ENCODE peak calls at places on chromosomes 4 and X, in seven cellular contexts. M is GM12864, J is heart left ventricle, Z is adipocyte, Y is A549, F is AG04450, L is right lobe of liver. E is an unnamed sample.

GRCh38 chrX:117973175-117974075 is 143.2 kb downstream of the KLHL13 start:
- DNase-seq in F (no peak), Z (peak; percentile 20), Y (no peak), M (no peak), L (no peak), J (no peak), E (peak; percentile 39)

GRCh38 chr4:77930154-77930553 is 67.5 kb downstream of the MRPL1 start:
- DNase-seq in L (no peak), M (no peak), J (no peak), Z (no peak), F (no peak), Y (no peak), E (no peak)

GRCh38 chrX:40975951-40976350 is 109.3 kb upstream of the USP9X start:
- DNase-seq in F (no peak), M (no peak), J (no peak), Z (no peak), Y (no peak), L (no peak), E (no peak)

GRCh38 chrX:39846460-39846859 is 251.3 kb downstream of the BCOR start:
- DNase-seq in J (no peak), M (no peak), Z (no peak), L (no peak), Y (no peak), F (no peak), E (no peak)

GRCh38 chr4:17316566-17316965 is 195.3 kb downstream of the QDPR start:
- DNase-seq in M (no peak), L (no peak), J (no peak), Y (no peak), F (peak; percentile 13), Z (peak; percentile 75), E (no peak)

GRCh38 chr4:143587703-143588102 is 74.2 kb downstream of the SMARCA5 start:
- DNase-seq in Y (peak; percentile 10), Z (peak; percentile 23), L (no peak), F (no peak), J (no peak), M (no peak), E (no peak)

GRCh38 chr4:37365888-37366287 is 121.3 kb downstream of the NWD2 start:
- DNase-seq in Z (no peak), M (no peak), L (no peak), Y (no peak), J (no peak), F (no peak), E (no peak)

GRCh38 chr4:115128037-115128436 is 14.6 kb upstream of the NDST4 start:
- DNase-seq in Z (no peak), J (no peak), L (no peak), F (no peak), M (no peak), Y (no peak), E (no peak)

GRCh38 chr4:155582971-155583437 is 83.6 kb upstream of the GUCY1A1 start:
- DNase-seq in L (no peak), Y (no peak), F (peak; percentile 44), J (no peak), M (no peak), Z (peak; percentile 68), E (no peak)

GRCh38 chr4:139933541-139933940 is 220.4 kb downstream of the MAML3 start:
- DNase-seq in Y (peak; percentile 48), J (no peak), L (no peak), Z (no peak), F (no peak), M (no peak), E (peak; percentile 66)

GRCh38 chrX:132114607-132115006 is 13.2 kb downstream of the FRMD7 start:
- DNase-seq in L (no peak), Z (no peak), M (no peak), F (no peak), J (no peak), Y (no peak), E (no peak)

GRCh38 chr4:17098401-17098800 is 200.0 kb upstream of the LDB2 start:
- DNase-seq in L (no peak), M (no peak), F (no peak), Z (no peak), Y (no peak), J (no peak), E (no peak)

GRCh38 chr4:94409947-94410346 is 41.8 kb upstream of the PDLIM5 start:
- DNase-seq in Y (no peak), M (no peak), J (no peak), F (no peak), Z (peak; percentile 17), L (no peak), E (no peak)

GRCh38 chrX:119757979-119758681 is at the start of gene SOWAHD:
- DNase-seq in Z (peak; percentile 66), J (peak; percentile 40), F (no peak), L (peak; percentile 64), Y (peak; percentile 21), M (no peak), E (peak; percentile 33)

GRCh38 chr4:6360385-6360784 is 90.7 kb downstream of the WFS1 start:
- DNase-seq in M (no peak), J (no peak), F (no peak), L (peak; percentile 38), Y (no peak), Z (no peak), E (peak; percentile 59)

GRCh38 chr4:173519130-173520101 is 10.6 kb downstream of the HAND2 start:
- DNase-seq in L (no peak), Z (no peak), F (no peak), J (peak; percentile 69), Y (no peak), M (no peak), E (peak; percentile 89)

GRCh38 chr4:147388016-147388415 is 92.9 kb upstream of the EDNRA start:
- DNase-seq in L (no peak), M (no peak), Z (no peak), J (no peak), F (no peak), Y (no peak), E (no peak)

GRCh38 chr4:99436976-99437655 is 2.0 kb upstream of the ADH7 start:
- DNase-seq in L (no peak), M (no peak), J (no peak), F (no peak), Z (no peak), Y (no peak), E (no peak)

GRCh38 chrX:142576615-142577014 is 371.5 kb upstream of the MAGEC2 start:
- DNase-seq in M (no peak), J (no peak), F (no peak), Z (no peak), Y (no peak), L (peak; percentile 59), E (no peak)

GRCh38 chr4:5456296-5456845 is 252.0 kb downstream of the EVC2 start:
- DNase-seq in L (no peak), F (no peak), J (no peak), M (no peak), Y (no peak), Z (no peak), E (no peak)

GRCh38 chr4:100872811-100873210 is 355.0 kb upstream of the EMCN start:
- DNase-seq in Y (no peak), J (no peak), Z (no peak), L (no peak), F (no peak), M (no peak), E (no peak)

GRCh38 chr4:52640808-52641595 is 18.1 kb downstream of the USP46 start:
- DNase-seq in Y (no peak), Z (peak; percentile 55), M (no peak), L (no peak), F (no peak), J (no peak), E (no peak)

GRCh38 chr4:123415977-123416376 is 19.4 kb downstream of the SPRY1 start:
- DNase-seq in Z (peak; percentile 74), Y (no peak), F (no peak), J (no peak), L (no peak), M (no peak), E (no peak)

GRCh38 chrX:12610079-12610478 is 181.1 kb upstream of the PRPS2 start:
- DNase-seq in L (no peak), Y (no peak), J (no peak), M (no peak), Z (no peak), F (peak; percentile 6), E (no peak)

GRCh38 chrX:7941390-7942042 is 14.3 kb upstream of the PNPLA4 start:
- DNase-seq in M (no peak), Z (peak; percentile 26), L (no peak), J (no peak), F (no peak), Y (peak; percentile 11), E (no peak)

GRCh38 chr4:169414913-169415312 is 144.2 kb upstream of the SH3RF1 start:
- DNase-seq in J (no peak), Z (no peak), M (no peak), L (no peak), Y (no peak), F (no peak), E (no peak)

GRCh38 chrX:51144828-51145442 is 187.7 kb upstream of the NUDT10 start:
- DNase-seq in J (no peak), M (no peak), L (no peak), F (no peak), Y (peak; percentile 40), Z (peak; percentile 30), E (peak; percentile 44)

DNA sequence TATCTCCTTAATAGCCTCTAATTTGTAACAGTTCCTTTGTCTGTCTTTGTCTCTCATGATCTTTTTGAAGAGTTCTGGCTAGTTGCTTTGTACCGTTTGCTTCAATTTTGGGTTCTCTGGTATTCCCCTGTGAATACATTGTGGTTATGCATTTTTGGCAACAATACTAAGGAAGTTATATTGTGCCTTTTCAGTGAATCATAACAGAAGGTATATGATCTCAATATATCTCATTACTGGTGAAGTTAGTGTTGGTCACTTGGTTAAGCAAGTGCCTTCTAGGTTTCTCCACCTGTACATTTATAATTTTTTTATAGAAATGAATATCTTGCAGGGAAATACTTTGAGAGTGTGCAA is 48.6 kb downstream of the DCLK2 start:
- DNase-seq in J (no peak), Y (no peak), M (peak; percentile 13), F (no peak), Z (peak; percentile 60), L (no peak), E (no peak)
- H3K4me3 ChIP-seq in J (no peak overlapping the region), Y (no peak overlapping the region), M (no peak overlapping the region), F (peak overlapping the region; percentile 8), Z (no peak overlapping the region), L (no peak overlapping the region), E (no peak overlapping the region)

GRCh38 chrX:9555354-9555753 is 90.5 kb downstream of the TBL1X start:
- DNase-seq in M (no peak), Z (no peak), F (no peak), Y (no peak), J (no peak), L (no peak), E (no peak)
- H3K4me3 ChIP-seq in M (no peak overlapping the region), Z (no peak overlapping the region), F (no peak overlapping the region), Y (no peak overlapping the region), J (no peak overlapping the region), L (no peak overlapping the region), E (no peak overlapping the region)

DNA sequence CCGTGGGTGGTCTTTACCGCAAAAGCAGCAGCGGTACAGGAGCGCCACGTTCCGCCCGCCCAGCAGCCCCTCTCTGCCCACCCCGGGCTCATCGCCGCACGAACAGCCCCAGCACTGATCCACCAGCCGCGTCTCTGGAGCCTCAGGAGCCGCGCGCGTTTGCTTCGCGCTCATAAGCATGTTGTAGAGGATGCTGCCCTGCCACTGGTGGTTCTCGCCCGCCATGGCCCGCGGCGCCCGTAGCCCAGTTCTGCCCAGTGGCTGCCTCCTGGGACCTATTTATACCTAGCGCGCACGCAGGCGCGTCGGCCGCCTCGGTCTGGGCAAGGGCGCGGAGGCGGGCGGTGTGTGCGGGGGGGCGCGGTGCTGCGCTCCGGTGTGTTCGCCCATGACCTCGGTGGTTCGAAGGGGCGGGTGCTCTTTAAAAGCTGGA is at the start of gene NR0B1:
- DNase-seq in M (no peak), F (no peak), Y (peak; percentile 79), Z (peak; percentile 31), L (no peak), J (no peak), E (peak; percentile 2)
- H3K4me3 ChIP-seq in M (no peak within 1 kb of the TSS), F (peak within 1 kb of the TSS; percentile 45), Y (peak within 1 kb of the TSS; percentile 83), Z (peak within 1 kb of the TSS; percentile 71), L (no peak within 1 kb of the TSS), J (peak within 1 kb of the TSS; percentile 19), E (no peak within 1 kb of the TSS)

GRCh38 chrX:153968754-153969124 is 2.9 kb downstream of the HCFC1 start:
- DNase-seq in J (no peak), Y (no peak), Z (peak; percentile 33), L (peak; percentile 42), M (no peak), F (no peak), E (peak; percentile 55)
- H3K4me3 ChIP-seq in J (peak overlapping the region; percentile 90), Y (no peak overlapping the region), Z (peak overlapping the region; percentile 99), L (no peak overlapping the region), M (peak overlapping the region; percentile 97), F (peak overlapping the region; percentile 83), E (peak overlapping the region; percentile 93)